ENCODE peak calls at places on chromosomes 13 and 19, in nine cellular contexts. G is body of pancreas; W is ascending aorta; S is esophagus muscularis mucosa; T is heart left ventricle; Z is SJSA1; N is neural progenitor cell; R is hepatocyte; I is effector memory CD4-positive, alpha-beta T cell. F is an unnamed sample. For H3K9me3, the result is how much of the 10 kb centered on the place peaks cover.

GRCh38 chr19:49570138-49570856 is 10.1 kb downstream of the NOSIP start:
- DNase-seq in G (peak), W (no peak), S (no peak), T (peak), Z (peak), N (peak), R (peak), I (peak), F (peak)

GRCh38 chr13:101919541-101920306 is 467.2 kb downstream of the ITGBL1 start:
- DNase-seq in G (no peak), W (no peak), S (no peak), T (peak), Z (no peak), N (peak), R (peak), I (no peak), F (no peak)

GRCh38 chr19:44626067-44626624 is 12.8 kb downstream of the IGSF23 start:
- DNase-seq in G (peak), W (no peak), S (no peak), T (no peak), Z (peak), N (no peak), R (peak), I (no peak), F (no peak)

GRCh38 chr13:76319921-76320320 is 566.3 kb downstream of the KCTD12 start:
- DNase-seq in G (no peak), W (no peak), S (no peak), T (no peak), Z (no peak), N (no peak), R (no peak), I (no peak), F (no peak)

GRCh38 chr19:10120538-10121198 is 969 bp upstream of the EIF3G start:
- DNase-seq in G (no peak), W (no peak), S (no peak), T (no peak), Z (peak), N (no peak), R (no peak), I (no peak), F (no peak)

GRCh38 chr19:11373885-11374448 is 499 bp upstream of the SWSAP1 start:
- DNase-seq in G (no peak), W (no peak), S (no peak), T (no peak), Z (no peak), N (no peak), R (no peak), I (no peak), F (no peak)

GRCh38 chr13:104593693-104594092 is 1527.5 kb upstream of the SLC10A2 start:
- DNase-seq in G (no peak), W (no peak), S (no peak), T (no peak), Z (no peak), N (no peak), R (peak), I (no peak), F (no peak)

GRCh38 chr19:10828981-10829821 is 6.8 kb downstream of the TMED1 start:
- DNase-seq in G (no peak), W (no peak), S (no peak), T (no peak), Z (no peak), N (peak), R (no peak), I (no peak), F (no peak)

GRCh38 chr13:75675421-75675820 is 39.3 kb downstream of the LMO7 start:
- DNase-seq in G (no peak), W (no peak), S (no peak), T (no peak), Z (peak), N (no peak), R (no peak), I (no peak), F (no peak)

GRCh38 chr13:104105418-104106355 is 1039.5 kb upstream of the SLC10A2 start:
- DNase-seq in G (peak), W (no peak), S (no peak), T (no peak), Z (no peak), N (no peak), R (no peak), I (no peak), F (no peak)

GRCh38 chr19:2547033-2547680 is 71.2 kb downstream of the GADD45B start:
- DNase-seq in G (no peak), W (no peak), S (no peak), T (no peak), Z (no peak), N (no peak), R (peak), I (no peak), F (no peak)

GRCh38 chr19:17873661-17874422 is 2.1 kb downstream of the SLC5A5 start:
- DNase-seq in G (no peak), W (no peak), S (no peak), T (no peak), Z (no peak), N (peak), R (peak), I (peak), F (peak)

GRCh38 chr19:44623080-44623479 is 9.7 kb downstream of the IGSF23 start:
- DNase-seq in G (peak), W (no peak), S (no peak), T (no peak), Z (no peak), N (no peak), R (peak), I (no peak), F (no peak)

GRCh38 chr13:40389081-40389641 is 277.3 kb downstream of the FOXO1 start:
- DNase-seq in G (no peak), W (no peak), S (peak), T (no peak), Z (no peak), N (no peak), R (no peak), I (no peak), F (no peak)

GRCh38 chr19:3415695-3416094 is 49.3 kb downstream of the NFIC start:
- DNase-seq in G (no peak), W (no peak), S (no peak), T (no peak), Z (no peak), N (no peak), R (no peak), I (no peak), F (no peak)

GRCh38 chr13:59747529-59747928 is 416.2 kb downstream of the DIAPH3 start:
- DNase-seq in G (no peak), W (no peak), S (no peak), T (no peak), Z (no peak), N (peak), R (no peak), I (no peak), F (no peak)

GRCh38 chr19:14214580-14214979 is 8.6 kb upstream of the ADGRL1 start:
- DNase-seq in G (no peak), W (no peak), S (no peak), T (no peak), Z (no peak), N (no peak), R (no peak), I (no peak), F (no peak)
- H3K9me3 ChIP-seq in G (under half), W (under half), S (under half), T (under half), Z (under half), N (under half), R (under half), I (under half), F (under half)

DNA sequence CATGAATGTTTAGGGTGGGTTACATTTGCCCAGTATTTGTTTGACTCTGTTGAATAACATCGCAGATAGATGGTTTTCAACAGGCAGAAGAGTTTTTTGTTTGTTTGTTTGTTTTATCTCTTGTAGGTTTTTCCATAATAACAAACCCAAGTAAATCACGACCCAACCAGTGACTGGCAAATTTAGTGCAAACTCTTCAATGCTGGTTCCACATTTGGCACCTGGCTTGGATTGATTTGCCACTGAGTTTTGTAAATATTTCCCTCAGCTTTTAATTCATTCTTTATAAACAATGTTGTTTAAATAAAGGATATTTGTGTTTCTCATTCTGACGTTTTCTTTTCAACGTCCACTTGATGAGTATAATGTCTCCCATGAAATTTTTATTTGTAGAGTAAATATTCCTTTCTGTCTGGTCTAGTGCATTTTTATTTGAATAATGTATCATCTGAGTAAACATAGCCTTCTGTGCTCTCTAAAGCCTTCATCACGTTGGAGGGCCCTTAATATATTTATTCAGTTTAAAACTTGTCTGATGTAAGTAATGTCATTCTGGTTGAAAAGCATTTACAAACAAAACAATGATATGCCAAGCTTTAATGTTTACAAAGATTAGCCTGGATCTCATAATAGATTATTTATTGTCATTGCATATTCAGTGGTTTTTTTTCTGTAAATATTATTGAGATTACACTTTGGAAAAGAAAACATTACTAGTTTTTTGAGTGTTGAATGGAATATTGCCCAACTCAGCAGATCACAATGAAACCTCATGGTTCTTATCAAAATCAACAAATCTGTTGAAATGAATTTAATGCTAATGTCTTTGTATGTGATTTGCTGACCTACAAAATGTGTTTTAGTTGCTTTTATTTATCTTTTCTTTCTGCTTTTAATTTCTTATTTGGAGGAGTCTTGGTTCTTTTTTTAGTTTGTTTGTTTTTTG is 90.4 kb upstream of the PEG3 start:
- DNase-seq in G (no peak), W (no peak), S (no peak), T (no peak), Z (no peak), N (no peak), R (no peak), I (no peak), F (no peak)
- H3K9me3 ChIP-seq in G (under half), W (under half), S (under half), T (under half), Z (under half), N (under half), R (under half), I (under half), F (under half)

GRCh38 chr13:112120031-112120373 is 53.1 kb downstream of the SOX1 start:
- DNase-seq in G (no peak), W (no peak), S (no peak), T (no peak), Z (no peak), N (no peak), R (no peak), I (no peak), F (no peak)
- H3K9me3 ChIP-seq in G (under half), W (under half), S (under half), T (under half), Z (under half), N (under half), R (under half), I (under half), F (under half)

GRCh38 chr13:85659493-85659892 is 139.7 kb downstream of the SLITRK6 start:
- DNase-seq in G (no peak), W (no peak), S (no peak), T (no peak), Z (no peak), N (no peak), R (no peak), I (no peak), F (no peak)
- H3K9me3 ChIP-seq in G (under half), W (under half), S (under half), T (under half), Z (under half), N (under half), R (under half), I (under half), F (under half)

GRCh38 chr19:34588846-34589245 is 88.1 kb downstream of the SCGB2B2 start:
- DNase-seq in G (no peak), W (no peak), S (no peak), T (no peak), Z (no peak), N (no peak), R (no peak), I (no peak), F (no peak)

GRCh38 chr19:34589730-34590129 is 87.2 kb downstream of the SCGB2B2 start:
- DNase-seq in G (peak), W (no peak), S (no peak), T (no peak), Z (no peak), N (no peak), R (no peak), I (no peak), F (no peak)

GRCh38 chr19:34590228-34590627 is 86.7 kb downstream of the SCGB2B2 start:
- DNase-seq in G (no peak), W (no peak), S (no peak), T (no peak), Z (no peak), N (no peak), R (no peak), I (no peak), F (no peak)

DNA sequence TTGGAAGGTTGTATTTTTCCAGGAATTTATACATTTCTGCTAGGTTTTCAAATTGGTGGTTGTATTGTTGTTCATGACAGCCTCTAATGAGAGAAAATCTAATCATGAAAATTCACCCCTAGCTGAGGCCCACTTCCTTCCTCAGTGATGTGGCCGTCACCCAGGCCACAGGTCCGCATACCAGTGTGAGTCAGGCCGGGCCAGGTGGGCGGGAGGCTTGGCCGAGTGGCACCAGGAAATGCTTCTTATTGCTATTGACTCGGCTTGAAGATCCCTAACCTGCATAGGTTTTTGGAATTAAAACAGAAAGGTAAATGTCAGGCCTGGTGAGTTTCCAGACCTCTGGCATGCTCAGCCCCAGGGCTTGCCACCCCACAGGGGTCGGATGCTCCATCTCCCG is 88.7 kb downstream of the SCGB2B2 start:
- DNase-seq in G (no peak), W (no peak), S (no peak), T (no peak), Z (no peak), N (no peak), R (no peak), I (no peak), F (no peak)
- H3K9me3 ChIP-seq in G (under half), W (under half), S (under half), T (under half), Z (under half), N (under half), R (under half), I (under half), F (under half)

GRCh38 chr19:55812449-55812848 is 19.4 kb downstream of the NLRP11 start:
- DNase-seq in G (no peak), W (no peak), S (no peak), T (no peak), Z (no peak), N (no peak), R (no peak), I (no peak), F (no peak)

GRCh38 chr19:55813906-55814305 is 17.9 kb downstream of the NLRP11 start:
- DNase-seq in G (no peak), W (no peak), S (no peak), T (no peak), Z (no peak), N (no peak), R (no peak), I (no peak), F (no peak)

GRCh38 chr19:55811340-55811739 is 20.5 kb downstream of the NLRP11 start:
- DNase-seq in G (no peak), W (no peak), S (no peak), T (no peak), Z (no peak), N (no peak), R (no peak), I (no peak), F (no peak)

DNA sequence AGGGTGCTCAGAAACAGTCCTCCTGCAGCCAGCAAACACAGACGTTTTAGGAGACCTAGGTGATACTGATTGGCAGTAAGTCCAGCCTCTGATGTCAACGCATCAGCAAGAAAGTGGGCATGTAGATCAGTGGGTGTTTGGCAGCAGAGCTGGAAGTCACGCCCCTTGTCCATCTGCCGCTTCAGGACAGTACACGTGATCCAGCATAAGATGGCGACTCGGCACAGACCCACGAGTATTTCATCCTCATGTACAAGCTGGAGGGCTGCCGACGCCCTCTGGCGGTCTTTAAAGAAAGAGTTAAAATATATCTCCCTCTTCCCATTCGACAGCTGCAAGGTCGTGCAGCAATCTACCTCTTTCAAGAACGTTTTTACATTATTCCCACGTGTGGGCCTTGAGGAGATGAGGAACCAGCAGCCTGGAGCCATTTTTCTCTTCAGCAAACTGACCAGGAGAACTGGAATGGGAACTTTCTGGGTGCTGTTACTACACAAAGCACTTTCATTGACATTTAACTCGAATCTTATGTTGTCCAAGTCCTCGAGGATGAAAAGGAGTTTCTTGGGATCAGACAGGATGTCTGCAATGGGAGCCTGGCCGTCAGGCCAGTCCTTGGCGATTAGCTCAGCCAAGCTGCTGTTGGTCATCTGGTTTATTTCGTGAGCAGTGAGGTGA is 22.3 kb downstream of the NLRP11 start:
- DNase-seq in G (peak), W (peak), S (no peak), T (no peak), Z (peak), N (peak), R (peak), I (no peak), F (no peak)
- H3K9me3 ChIP-seq in G (under half), W (under half), S (under half), T (under half), Z (under half), N (under half), R (under half), I (under half), F (under half)

DNA sequence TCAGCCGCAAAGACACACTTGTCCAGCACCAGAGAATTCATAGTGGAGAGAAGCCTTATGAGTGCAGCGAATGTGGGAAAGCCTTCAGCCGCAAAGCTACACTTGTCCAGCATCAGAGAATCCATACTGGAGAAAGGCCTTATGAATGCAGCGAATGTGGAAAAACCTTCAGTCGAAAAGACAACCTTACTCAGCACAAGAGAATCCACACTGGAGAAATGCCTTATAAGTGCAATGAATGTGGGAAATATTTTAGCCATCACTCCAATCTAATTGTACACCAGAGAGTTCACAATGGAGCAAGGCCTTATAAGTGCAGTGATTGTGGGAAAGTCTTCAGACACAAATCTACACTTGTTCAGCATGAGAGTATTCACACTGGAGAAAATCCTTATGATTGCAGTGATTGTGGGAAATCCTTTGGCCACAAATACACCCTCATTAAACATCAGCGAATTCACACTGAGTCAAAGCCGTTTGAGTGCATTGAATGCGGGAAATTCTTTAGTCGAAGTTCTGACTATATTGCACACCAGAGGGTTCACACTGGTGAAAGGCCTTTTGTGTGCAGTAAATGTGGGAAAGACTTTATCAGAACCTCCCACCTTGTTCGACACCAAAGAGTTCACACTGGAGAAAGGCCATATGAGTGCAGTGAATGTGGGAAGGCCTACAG is 6.8 kb downstream of the ZNF134 start:
- DNase-seq in G (no peak), W (no peak), S (no peak), T (no peak), Z (peak), N (no peak), R (no peak), I (no peak), F (no peak)
- H3K9me3 ChIP-seq in G (half or more), W (half or more), S (half or more), T (half or more), Z (half or more), N (half or more), R (half or more), I (half or more), F (half or more)

GRCh38 chr19:12526542-12526941 is 24.7 kb downstream of the ZNF564 start:
- DNase-seq in G (no peak), W (no peak), S (no peak), T (no peak), Z (no peak), N (no peak), R (no peak), I (no peak), F (no peak)
- H3K9me3 ChIP-seq in G (half or more), W (half or more), S (under half), T (half or more), Z (half or more), N (half or more), R (half or more), I (half or more), F (half or more)

F was measured in T-helper 17 cell.